ENCODE peak calls at places on chromosomes 5 and 9, in four cellular contexts. One of them, this sample, is unnamed. For H3K4me1, the result is how much of the 10 kb centered on the place peaks cover.

GRCh38 chr9:129902735-129903134 is 67.5 kb downstream of the USP20 start:
- DNase-seq in CD8-positive, alpha-beta T cell: no peak
- DNase-seq in breast epithelium: no peak
- DNase-seq in lower lobe of right lung: no peak
- DNase-seq in this sample: no peak

GRCh38 chr5:72402381-72402890 is 82.3 kb downstream of the PTCD2 start:
- DNase-seq in breast epithelium: no peak
- DNase-seq in CD8-positive, alpha-beta T cell: no peak
- DNase-seq in lower lobe of right lung: no peak
- DNase-seq in this sample: no peak

GRCh38 chr9:35757527-35758275 is 3.6 kb upstream of the MSMP start:
- DNase-seq in breast epithelium: peak
- DNase-seq in lower lobe of right lung: peak
- DNase-seq in CD8-positive, alpha-beta T cell: no peak
- DNase-seq in this sample: no peak

GRCh38 chr5:61002616-61003015 is 57.6 kb downstream of the NDUFAF2 start:
- DNase-seq in breast epithelium: no peak
- DNase-seq in CD8-positive, alpha-beta T cell: no peak
- DNase-seq in lower lobe of right lung: no peak
- DNase-seq in this sample: no peak

GRCh38 chr9:16029056-16029615 is 476.3 kb downstream of the CCDC171 start:
- DNase-seq in CD8-positive, alpha-beta T cell: no peak
- DNase-seq in breast epithelium: no peak
- DNase-seq in lower lobe of right lung: no peak
- DNase-seq in this sample: no peak

GRCh38 chr5:29982446-29982845 is 1211.0 kb upstream of the CDH6 start:
- DNase-seq in CD8-positive, alpha-beta T cell: no peak
- DNase-seq in breast epithelium: no peak
- DNase-seq in lower lobe of right lung: no peak
- DNase-seq in this sample: no peak

GRCh38 chr5:154395407-154396106 is 50.2 kb upstream of the SAP30L start:
- DNase-seq in breast epithelium: no peak
- DNase-seq in lower lobe of right lung: no peak
- DNase-seq in CD8-positive, alpha-beta T cell: no peak
- DNase-seq in this sample: no peak

GRCh38 chr9:128011071-128011817 is 30.5 kb upstream of the EEIG1 start:
- DNase-seq in breast epithelium: no peak
- DNase-seq in CD8-positive, alpha-beta T cell: no peak
- DNase-seq in lower lobe of right lung: peak
- DNase-seq in this sample: no peak

GRCh38 chr5:175846332-175846731 is 25.0 kb upstream of the CPLX2 start:
- DNase-seq in breast epithelium: no peak
- DNase-seq in CD8-positive, alpha-beta T cell: no peak
- DNase-seq in lower lobe of right lung: no peak
- DNase-seq in this sample: no peak

GRCh38 chr9:89716559-89716958 is 111.7 kb downstream of the GADD45G start:
- DNase-seq in CD8-positive, alpha-beta T cell: no peak
- DNase-seq in lower lobe of right lung: no peak
- DNase-seq in breast epithelium: no peak
- DNase-seq in this sample: no peak

GRCh38 chr5:62208218-62208852 is 97.7 kb upstream of the KIF2A start:
- DNase-seq in CD8-positive, alpha-beta T cell: no peak
- DNase-seq in lower lobe of right lung: no peak
- DNase-seq in breast epithelium: no peak
- DNase-seq in this sample: no peak

GRCh38 chr9:136696502-136696901 is 9.2 kb upstream of the AGPAT2 start:
- DNase-seq in lower lobe of right lung: no peak
- DNase-seq in CD8-positive, alpha-beta T cell: no peak
- DNase-seq in breast epithelium: no peak
- DNase-seq in this sample: peak

GRCh38 chr5:88666761-88667186 is 216.2 kb downstream of the MEF2C start:
- DNase-seq in CD8-positive, alpha-beta T cell: no peak
- DNase-seq in breast epithelium: no peak
- DNase-seq in lower lobe of right lung: no peak
- DNase-seq in this sample: no peak

GRCh38 chr5:108696951-108697715 is 50.6 kb upstream of the FER start:
- DNase-seq in breast epithelium: no peak
- DNase-seq in lower lobe of right lung: no peak
- DNase-seq in CD8-positive, alpha-beta T cell: no peak
- DNase-seq in this sample: no peak

GRCh38 chr5:79771387-79771786 is 81.8 kb downstream of the CMYA5 start:
- DNase-seq in breast epithelium: no peak
- DNase-seq in CD8-positive, alpha-beta T cell: no peak
- DNase-seq in lower lobe of right lung: no peak
- DNase-seq in this sample: no peak

GRCh38 chr9:103574056-103574455 is 520.1 kb upstream of the SMC2 start:
- DNase-seq in lower lobe of right lung: no peak
- DNase-seq in breast epithelium: no peak
- DNase-seq in CD8-positive, alpha-beta T cell: no peak
- DNase-seq in this sample: no peak

GRCh38 chr5:75510836-75511434 is 494 bp downstream of the CERT1 start:
- DNase-seq in CD8-positive, alpha-beta T cell: peak
- DNase-seq in lower lobe of right lung: peak
- DNase-seq in breast epithelium: peak
- DNase-seq in this sample: peak

GRCh38 chr5:136195971-136196577 is 3.1 kb upstream of the SMIM32 start:
- DNase-seq in breast epithelium: no peak
- DNase-seq in CD8-positive, alpha-beta T cell: no peak
- DNase-seq in lower lobe of right lung: no peak
- DNase-seq in this sample: no peak

GRCh38 chr5:56326770-56327169 is 93.6 kb upstream of the ANKRD55 start:
- DNase-seq in CD8-positive, alpha-beta T cell: no peak
- DNase-seq in lower lobe of right lung: no peak
- DNase-seq in breast epithelium: no peak
- DNase-seq in this sample: no peak

DNA sequence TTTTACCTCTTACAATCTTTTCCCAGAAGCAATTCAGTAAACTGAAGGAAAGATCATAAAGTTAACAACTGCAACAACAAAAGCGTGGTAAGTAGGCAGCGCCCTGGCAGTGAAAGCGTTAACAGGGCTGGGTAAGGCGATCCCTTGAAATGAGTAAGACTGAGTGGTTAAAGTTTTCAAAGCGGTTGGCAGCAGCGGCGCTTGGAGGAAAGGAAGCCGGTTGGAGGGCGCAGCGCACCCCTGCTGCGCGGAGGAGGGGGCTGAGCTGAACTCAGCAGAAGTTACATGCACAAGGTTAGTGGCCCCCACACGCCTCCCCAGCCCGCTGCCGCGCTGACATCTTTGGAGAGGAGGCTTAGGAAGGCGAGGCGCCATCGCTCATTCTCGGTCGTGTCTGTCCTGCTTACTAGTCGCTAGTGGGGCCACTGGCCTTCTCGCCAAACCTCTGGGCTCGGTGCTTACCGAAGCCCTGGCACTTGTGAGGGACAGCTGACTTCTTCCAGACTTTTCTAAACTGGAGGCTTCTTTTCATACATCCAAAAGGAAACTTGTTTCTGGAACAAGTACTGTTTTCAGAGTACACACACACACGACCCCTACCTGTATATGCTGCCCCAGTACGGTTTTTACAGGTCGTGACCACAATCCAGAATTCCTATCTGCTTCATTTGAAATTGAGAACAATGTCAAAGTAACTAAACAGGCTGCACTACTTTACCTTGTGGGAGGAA is at the start of gene SH3RF2:
- DNase-seq in CD8-positive, alpha-beta T cell: no peak
- DNase-seq in lower lobe of right lung: peak
- DNase-seq in breast epithelium: peak
- DNase-seq in this sample: peak
- H3K4me3 ChIP-seq in CD8-positive, alpha-beta T cell: no peak
- H3K4me3 ChIP-seq in lower lobe of right lung: peak
- H3K4me3 ChIP-seq in breast epithelium: peak
- H3K4me3 ChIP-seq in this sample: peak

GRCh38 chr5:151881626-151882225 is 42.9 kb downstream of the GLRA1 start:
- DNase-seq in breast epithelium: no peak
- DNase-seq in CD8-positive, alpha-beta T cell: no peak
- DNase-seq in lower lobe of right lung: no peak
- DNase-seq in this sample: no peak
- H3K4me1 ChIP-seq in breast epithelium: under half
- H3K4me1 ChIP-seq in CD8-positive, alpha-beta T cell: under half
- H3K4me1 ChIP-seq in lower lobe of right lung: under half
- H3K4me1 ChIP-seq in this sample: under half

GRCh38 chr5:162837161-162837560 is 600.2 kb upstream of the CCNG1 start:
- DNase-seq in lower lobe of right lung: no peak
- DNase-seq in breast epithelium: no peak
- DNase-seq in CD8-positive, alpha-beta T cell: no peak
- DNase-seq in this sample: no peak
- TF ChIP-seq CTCF in lower lobe of right lung: no peak
- TF ChIP-seq CTCF in breast epithelium: no peak
- TF ChIP-seq CTCF in CD8-positive, alpha-beta T cell: no peak
- TF ChIP-seq CTCF in this sample: no peak

GRCh38 chr9:126615791-126616447 is 2.2 kb downstream of the LMX1B start:
- DNase-seq in breast epithelium: no peak
- DNase-seq in lower lobe of right lung: no peak
- DNase-seq in CD8-positive, alpha-beta T cell: no peak
- DNase-seq in this sample: no peak

GRCh38 chr9:126614088-126614454 is 343 bp downstream of the LMX1B start:
- DNase-seq in lower lobe of right lung: no peak
- DNase-seq in breast epithelium: no peak
- DNase-seq in CD8-positive, alpha-beta T cell: no peak
- DNase-seq in this sample: no peak

GRCh38 chr9:126613656-126614055 is at the start of gene LMX1B:
- DNase-seq in lower lobe of right lung: no peak
- DNase-seq in CD8-positive, alpha-beta T cell: no peak
- DNase-seq in breast epithelium: no peak
- DNase-seq in this sample: no peak

GRCh38 chr9:126615251-126615790 is 1.6 kb downstream of the LMX1B start:
- DNase-seq in lower lobe of right lung: peak
- DNase-seq in CD8-positive, alpha-beta T cell: no peak
- DNase-seq in breast epithelium: peak
- DNase-seq in this sample: peak

DNA sequence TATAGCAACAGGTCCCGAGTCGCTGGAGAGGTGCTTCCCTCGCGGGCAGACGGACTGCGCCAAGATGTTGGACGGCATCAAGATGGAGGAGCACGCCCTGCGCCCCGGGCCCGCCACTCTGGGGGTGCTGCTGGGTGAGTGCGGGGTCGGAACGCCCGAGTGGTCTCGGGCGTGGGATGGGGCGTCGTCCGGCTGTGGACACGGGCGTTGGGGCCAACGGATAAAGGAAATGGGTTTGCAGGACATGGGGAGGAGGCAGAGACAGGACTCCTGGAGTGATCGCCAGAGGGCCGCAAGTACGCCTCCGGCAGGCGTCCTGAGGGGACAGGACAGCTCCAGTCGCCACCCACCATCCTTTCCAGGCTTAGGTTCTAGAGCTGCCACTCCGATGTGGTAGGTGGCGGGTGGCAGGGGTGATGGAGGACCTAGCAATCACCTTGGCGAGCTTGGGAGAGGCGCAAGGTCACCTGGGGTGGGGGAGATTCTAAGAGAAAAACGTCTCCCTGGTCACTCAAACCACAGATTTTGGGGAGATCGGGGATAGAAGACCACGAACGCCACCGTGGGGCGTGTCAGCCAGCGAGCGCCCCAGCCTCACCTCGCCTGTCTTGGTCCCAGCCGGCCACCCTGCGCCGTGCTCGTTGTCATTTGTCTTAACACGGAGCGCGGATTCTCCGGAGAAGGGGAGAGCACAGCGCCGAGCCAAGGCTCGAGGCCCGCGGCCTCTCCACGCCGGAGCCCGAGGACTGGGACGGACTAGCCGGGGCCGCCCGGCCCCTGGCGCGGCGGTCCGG is 924 bp downstream of the LMX1B start:
- DNase-seq in lower lobe of right lung: no peak
- DNase-seq in CD8-positive, alpha-beta T cell: no peak
- DNase-seq in breast epithelium: no peak
- DNase-seq in this sample: no peak
- H3K4me3 ChIP-seq in lower lobe of right lung: no peak
- H3K4me3 ChIP-seq in CD8-positive, alpha-beta T cell: no peak
- H3K4me3 ChIP-seq in breast epithelium: peak
- H3K4me3 ChIP-seq in this sample: no peak

GRCh38 chr9:95494022-95494415 is 22.8 kb downstream of the PTCH1 start:
- DNase-seq in breast epithelium: no peak
- DNase-seq in CD8-positive, alpha-beta T cell: no peak
- DNase-seq in lower lobe of right lung: no peak
- DNase-seq in this sample: peak
- H3K4me1 ChIP-seq in breast epithelium: under half
- H3K4me1 ChIP-seq in CD8-positive, alpha-beta T cell: half or more
- H3K4me1 ChIP-seq in lower lobe of right lung: under half
- H3K4me1 ChIP-seq in this sample: under half

GRCh38 chr9:99169982-99170761 is 51.6 kb downstream of the ALG2 start:
- DNase-seq in CD8-positive, alpha-beta T cell: no peak
- DNase-seq in lower lobe of right lung: no peak
- DNase-seq in breast epithelium: no peak
- DNase-seq in this sample: no peak
- TF ChIP-seq CTCF in CD8-positive, alpha-beta T cell: no peak
- TF ChIP-seq CTCF in lower lobe of right lung: no peak
- TF ChIP-seq CTCF in breast epithelium: no peak
- TF ChIP-seq CTCF in this sample: no peak

GRCh38 chr5:105684799-105685198 is 1985.9 kb downstream of the EFNA5 start:
- DNase-seq in lower lobe of right lung: no peak
- DNase-seq in breast epithelium: no peak
- DNase-seq in CD8-positive, alpha-beta T cell: no peak
- DNase-seq in this sample: no peak
- H3K4me3 ChIP-seq in lower lobe of right lung: no peak
- H3K4me3 ChIP-seq in breast epithelium: no peak
- H3K4me3 ChIP-seq in CD8-positive, alpha-beta T cell: no peak
- H3K4me3 ChIP-seq in this sample: no peak

GRCh38 chr9:19216466-19216865 is 14.0 kb upstream of the DENND4C start:
- DNase-seq in breast epithelium: no peak
- DNase-seq in CD8-positive, alpha-beta T cell: no peak
- DNase-seq in lower lobe of right lung: no peak
- DNase-seq in this sample: no peak
- H3K4me1 ChIP-seq in breast epithelium: under half
- H3K4me1 ChIP-seq in CD8-positive, alpha-beta T cell: under half
- H3K4me1 ChIP-seq in lower lobe of right lung: under half
- H3K4me1 ChIP-seq in this sample: under half

This sample was measured in mucosa of descending colon.